ENCODE peak calls at places on chromosomes 7 and 10, in nine cellular contexts. M is HuH-7, Y is Right ventricle myocardium inferior, T is globus pallidus, V is NCI-H1694 treated with DMSO at 0.1 percent for 48 hours, U is GM12891, O is Panc1, Z is mesothelial cell of epicardium, I is fibroblast of mammary gland. A is an unnamed sample.

GRCh38 chr7:135620980-135621850 is 41.1 kb upstream of the STMP1 start:
- DNase-seq in U (no peak), Y (no peak), M (peak), T (peak), I (peak), V (peak), Z (no peak), O (peak), A (no peak)

GRCh38 chr10:101133489-101134298 is 2.6 kb downstream of the TLX1 start:
- DNase-seq in V (no peak), I (no peak), U (no peak), M (no peak), O (no peak), Y (no peak), T (no peak), Z (no peak), A (no peak)

GRCh38 chr10:13053794-13054462 is 46.0 kb upstream of the OPTN start:
- DNase-seq in I (no peak), Y (no peak), Z (no peak), V (no peak), T (no peak), U (no peak), M (no peak), O (no peak), A (no peak)

GRCh38 chr10:75408911-75409885 is 7.6 kb upstream of the ZNF503 start:
- DNase-seq in I (peak), O (no peak), M (peak), Z (peak), Y (peak), V (no peak), U (peak), T (no peak), A (peak)

GRCh38 chr7:107167483-107168232 is 1.1 kb upstream of the HBP1 start:
- DNase-seq in O (peak), Y (no peak), I (peak), V (peak), T (peak), Z (no peak), U (no peak), M (peak), A (peak)

GRCh38 chr10:70576803-70577517 is 25.6 kb downstream of the PRF1 start:
- DNase-seq in O (no peak), U (no peak), Y (no peak), Z (no peak), I (peak), T (no peak), V (no peak), M (no peak), A (no peak)

GRCh38 chr10:47330804-47331203 is 8.6 kb downstream of the GDF2 start:
- DNase-seq in Z (no peak), Y (no peak), T (no peak), O (no peak), I (no peak), U (no peak), M (no peak), V (no peak), A (no peak)

GRCh38 chr10:77564781-77565589 is 72.6 kb downstream of the KCNMA1 start:
- DNase-seq in I (peak), Z (no peak), T (no peak), M (no peak), U (no peak), O (no peak), V (no peak), Y (no peak), A (peak)

GRCh38 chr10:88693392-88694020 is 12.5 kb upstream of the LIPK start:
- DNase-seq in V (peak), M (no peak), Y (no peak), U (no peak), I (peak), T (no peak), O (no peak), Z (no peak), A (no peak)

GRCh38 chr7:90850516-90850915 is 254.4 kb downstream of the CDK14 start:
- DNase-seq in U (no peak), M (no peak), V (no peak), Z (no peak), O (no peak), Y (no peak), T (no peak), I (no peak), A (no peak)

GRCh38 chr7:2955177-2955768 is 88.4 kb downstream of the CARD11 start:
- DNase-seq in O (no peak), M (no peak), Y (no peak), Z (no peak), V (no peak), U (no peak), I (no peak), T (no peak), A (no peak)

GRCh38 chr10:45034301-45034700 is 33.6 kb downstream of the ZNF22 start:
- DNase-seq in Z (no peak), U (no peak), I (peak), Y (no peak), O (no peak), T (no peak), M (no peak), V (no peak), A (no peak)

GRCh38 chr7:120842131-120842621 is 15.8 kb downstream of the TSPAN12 start:
- DNase-seq in O (no peak), Y (no peak), U (no peak), I (no peak), Z (no peak), M (no peak), V (peak), T (no peak), A (no peak)